ENCODE peak calls at places on chromosome 7, in six cellular contexts. One of them, this sample, is unnamed.

GRCh38 chr7:15862781-15863165 is 176.3 kb upstream of the MEOX2 start:
- DNase-seq in heart right ventricle: no peak
- DNase-seq in pancreas: no peak
- DNase-seq in H9: no peak
- DNase-seq in IMR-90: no peak
- DNase-seq in neural progenitor cell: no peak
- DNase-seq in this sample: no peak

GRCh38 chr7:79352323-79352722 is 101.1 kb downstream of the MAGI2 start:
- DNase-seq in neural progenitor cell: no peak
- DNase-seq in heart right ventricle: no peak
- DNase-seq in pancreas: no peak
- DNase-seq in IMR-90: peak; percentile 58
- DNase-seq in H9: no peak
- DNase-seq in this sample: no peak

GRCh38 chr7:27117687-27118491 is 12.7 kb downstream of the HOXA4 start:
- DNase-seq in IMR-90: peak; percentile 97
- DNase-seq in neural progenitor cell: no peak
- DNase-seq in H9: peak; percentile 59
- DNase-seq in heart right ventricle: no peak
- DNase-seq in pancreas: no peak
- DNase-seq in this sample: no peak

GRCh38 chr7:129664029-129665012 is 52.8 kb downstream of the NRF1 start:
- DNase-seq in heart right ventricle: no peak
- DNase-seq in IMR-90: peak; percentile 83
- DNase-seq in pancreas: no peak
- DNase-seq in H9: no peak
- DNase-seq in neural progenitor cell: peak; percentile 27
- DNase-seq in this sample: no peak

GRCh38 chr7:155885162-155886160 is 73.2 kb upstream of the SHH start:
- DNase-seq in neural progenitor cell: peak; percentile 45
- DNase-seq in H9: no peak
- DNase-seq in IMR-90: peak; percentile 75
- DNase-seq in pancreas: no peak
- DNase-seq in heart right ventricle: peak; percentile 27
- DNase-seq in this sample: no peak

GRCh38 chr7:2109936-2110585 is 122.7 kb downstream of the MAD1L1 start:
- DNase-seq in neural progenitor cell: no peak
- DNase-seq in H9: no peak
- DNase-seq in heart right ventricle: no peak
- DNase-seq in IMR-90: peak; percentile 96
- DNase-seq in pancreas: no peak
- DNase-seq in this sample: no peak

GRCh38 chr7:155380221-155380861 is 77.6 kb upstream of the EN2 start:
- DNase-seq in pancreas: peak; percentile 70
- DNase-seq in heart right ventricle: peak; percentile 53
- DNase-seq in neural progenitor cell: peak; percentile 92
- DNase-seq in IMR-90: peak; percentile 54
- DNase-seq in H9: peak; percentile 79
- DNase-seq in this sample: no peak

GRCh38 chr7:80646088-80646961 is 7.9 kb downstream of the CD36 start:
- DNase-seq in pancreas: no peak
- DNase-seq in neural progenitor cell: no peak
- DNase-seq in IMR-90: no peak
- DNase-seq in H9: no peak
- DNase-seq in heart right ventricle: no peak
- DNase-seq in this sample: no peak

GRCh38 chr7:151179287-151179860 is 7.7 kb downstream of the ASB10 start:
- DNase-seq in neural progenitor cell: no peak
- DNase-seq in H9: peak; percentile 10
- DNase-seq in IMR-90: no peak
- DNase-seq in pancreas: no peak
- DNase-seq in heart right ventricle: no peak
- DNase-seq in this sample: no peak

GRCh38 chr7:23938937-23939552 is 229.0 kb downstream of the STK31 start:
- DNase-seq in IMR-90: peak; percentile 11
- DNase-seq in H9: peak; percentile 72
- DNase-seq in pancreas: peak; percentile 13
- DNase-seq in heart right ventricle: no peak
- DNase-seq in neural progenitor cell: peak; percentile 65
- DNase-seq in this sample: no peak

GRCh38 chr7:102120666-102121065 is 166.0 kb upstream of the SH2B2 start:
- DNase-seq in pancreas: no peak
- DNase-seq in H9: no peak
- DNase-seq in IMR-90: no peak
- DNase-seq in heart right ventricle: no peak
- DNase-seq in neural progenitor cell: no peak
- DNase-seq in this sample: no peak
- H3K27ac ChIP-seq in pancreas: no peak overlapping the region
- H3K27ac ChIP-seq in H9: no peak overlapping the region
- H3K27ac ChIP-seq in IMR-90: no peak overlapping the region
- H3K27ac ChIP-seq in heart right ventricle: no peak overlapping the region
- H3K27ac ChIP-seq in neural progenitor cell: no peak overlapping the region
- H3K27ac ChIP-seq in this sample: no peak overlapping the region

GRCh38 chr7:29413511-29414178 is 150.0 kb upstream of the PRR15 start:
- DNase-seq in neural progenitor cell: no peak
- DNase-seq in IMR-90: no peak
- DNase-seq in H9: no peak
- DNase-seq in pancreas: no peak
- DNase-seq in heart right ventricle: no peak
- DNase-seq in this sample: no peak

GRCh38 chr7:29416906-29417305 is 146.7 kb upstream of the PRR15 start:
- DNase-seq in heart right ventricle: no peak
- DNase-seq in neural progenitor cell: no peak
- DNase-seq in H9: no peak
- DNase-seq in pancreas: no peak
- DNase-seq in IMR-90: no peak
- DNase-seq in this sample: no peak

GRCh38 chr7:29412912-29413311 is 150.7 kb upstream of the PRR15 start:
- DNase-seq in neural progenitor cell: no peak
- DNase-seq in pancreas: no peak
- DNase-seq in IMR-90: no peak
- DNase-seq in H9: no peak
- DNase-seq in heart right ventricle: no peak
- DNase-seq in this sample: no peak

GRCh38 chr7:29414216-29414615 is 149.4 kb upstream of the PRR15 start:
- DNase-seq in heart right ventricle: no peak
- DNase-seq in pancreas: no peak
- DNase-seq in IMR-90: no peak
- DNase-seq in H9: no peak
- DNase-seq in neural progenitor cell: no peak
- DNase-seq in this sample: no peak

GRCh38 chr7:29415215-29415614 is 148.4 kb upstream of the PRR15 start:
- DNase-seq in H9: no peak
- DNase-seq in IMR-90: no peak
- DNase-seq in heart right ventricle: no peak
- DNase-seq in pancreas: no peak
- DNase-seq in neural progenitor cell: no peak
- DNase-seq in this sample: no peak
- H3K27ac ChIP-seq in H9: no peak overlapping the region
- H3K27ac ChIP-seq in IMR-90: no peak overlapping the region
- H3K27ac ChIP-seq in heart right ventricle: no peak overlapping the region
- H3K27ac ChIP-seq in pancreas: no peak overlapping the region
- H3K27ac ChIP-seq in neural progenitor cell: no peak overlapping the region
- H3K27ac ChIP-seq in this sample: no peak overlapping the region

DNA sequence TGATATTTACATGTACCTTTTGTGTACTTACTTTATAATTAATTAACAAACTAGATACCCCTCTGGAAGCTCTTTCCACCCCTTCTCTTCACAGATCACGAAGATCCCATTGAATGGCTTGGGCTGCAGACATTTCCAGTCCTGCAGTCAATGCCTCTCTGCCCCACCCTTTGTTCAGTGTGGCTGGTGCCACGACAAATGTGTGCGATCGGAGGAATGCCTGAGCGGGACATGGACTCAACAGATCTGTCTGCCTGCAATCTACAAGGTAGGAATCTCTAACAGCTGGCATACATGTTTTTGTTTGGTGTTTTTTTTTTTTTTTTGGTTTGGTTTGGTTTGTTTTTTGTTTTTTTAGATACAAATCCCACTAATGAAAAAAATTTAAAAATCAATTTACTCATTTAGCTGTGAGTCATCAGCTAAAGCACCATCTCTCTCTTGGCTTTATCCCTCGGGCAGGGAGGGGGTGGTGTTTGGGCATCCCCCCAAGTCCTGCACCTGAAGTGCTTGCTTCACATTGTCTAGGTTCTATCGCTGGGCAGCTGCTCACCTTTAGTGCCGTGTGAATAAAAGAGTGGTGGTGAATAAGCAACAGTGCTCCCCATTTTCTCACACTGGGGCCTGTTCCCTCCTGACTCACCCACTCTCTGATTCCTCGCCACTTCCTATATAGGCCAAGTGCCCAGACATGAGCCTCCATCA is 68.9 kb downstream of the MET start:
- DNase-seq in neural progenitor cell: no peak
- DNase-seq in heart right ventricle: no peak
- DNase-seq in H9: no peak
- DNase-seq in pancreas: no peak
- DNase-seq in IMR-90: no peak
- DNase-seq in this sample: no peak
- H3K27ac ChIP-seq in neural progenitor cell: no peak overlapping the region
- H3K27ac ChIP-seq in heart right ventricle: no peak overlapping the region
- H3K27ac ChIP-seq in H9: no peak overlapping the region
- H3K27ac ChIP-seq in pancreas: no peak overlapping the region
- H3K27ac ChIP-seq in IMR-90: peak overlapping the region; percentile 25
- H3K27ac ChIP-seq in this sample: no peak overlapping the region

DNA sequence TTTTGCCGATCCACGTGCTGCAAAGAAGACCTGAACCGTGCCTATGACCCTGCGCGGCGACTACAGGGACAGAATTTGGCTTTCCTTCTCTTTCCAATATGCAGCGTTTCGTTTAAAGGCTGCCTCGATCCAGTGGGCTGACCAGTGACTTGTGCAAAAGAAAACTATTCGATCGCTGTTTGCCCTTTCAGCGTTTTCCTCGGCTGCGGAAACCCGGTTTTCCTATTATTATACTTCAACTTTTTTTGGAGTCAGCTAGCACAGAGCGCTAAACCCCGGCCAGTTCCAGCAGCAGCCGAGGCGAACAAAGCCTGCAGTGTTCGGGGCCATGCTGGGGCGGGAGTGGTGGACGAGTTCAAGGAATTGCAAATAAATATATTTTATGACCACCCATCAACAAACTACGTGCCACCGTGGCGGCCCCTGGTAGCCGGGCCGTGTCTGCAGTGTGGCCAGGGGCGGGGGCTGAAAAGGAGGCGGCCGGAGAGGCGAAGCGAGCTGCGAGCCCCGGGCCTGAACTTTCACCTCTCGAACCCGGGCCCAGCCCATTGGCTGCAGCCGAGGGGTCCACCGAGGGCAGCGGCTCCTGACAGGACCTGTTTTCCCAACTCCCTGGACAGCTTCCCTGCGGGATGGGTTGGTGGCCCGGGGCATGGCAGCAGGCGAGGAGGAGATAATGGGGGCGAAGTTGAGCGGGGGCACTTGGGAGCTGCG is 164.3 kb upstream of the PPP1R3A start:
- DNase-seq in pancreas: peak; percentile 8
- DNase-seq in heart right ventricle: no peak
- DNase-seq in neural progenitor cell: peak; percentile 68
- DNase-seq in IMR-90: no peak
- DNase-seq in H9: peak; percentile 60
- DNase-seq in this sample: no peak
- H3K27ac ChIP-seq in pancreas: peak overlapping the region; percentile 97
- H3K27ac ChIP-seq in heart right ventricle: peak overlapping the region; percentile 84
- H3K27ac ChIP-seq in neural progenitor cell: no peak overlapping the region
- H3K27ac ChIP-seq in IMR-90: no peak overlapping the region
- H3K27ac ChIP-seq in H9: no peak overlapping the region
- H3K27ac ChIP-seq in this sample: peak overlapping the region; percentile 93

GRCh38 chr7:5637415-5637814 is 144.0 kb downstream of the RNF216 start:
- DNase-seq in pancreas: no peak
- DNase-seq in heart right ventricle: no peak
- DNase-seq in IMR-90: no peak
- DNase-seq in neural progenitor cell: no peak
- DNase-seq in H9: no peak
- DNase-seq in this sample: no peak
- H3K27ac ChIP-seq in pancreas: peak overlapping the region; percentile 46
- H3K27ac ChIP-seq in heart right ventricle: no peak overlapping the region
- H3K27ac ChIP-seq in IMR-90: peak overlapping the region; percentile 79
- H3K27ac ChIP-seq in neural progenitor cell: peak overlapping the region; percentile 82
- H3K27ac ChIP-seq in H9: no peak overlapping the region
- H3K27ac ChIP-seq in this sample: peak overlapping the region; percentile 77

DNA sequence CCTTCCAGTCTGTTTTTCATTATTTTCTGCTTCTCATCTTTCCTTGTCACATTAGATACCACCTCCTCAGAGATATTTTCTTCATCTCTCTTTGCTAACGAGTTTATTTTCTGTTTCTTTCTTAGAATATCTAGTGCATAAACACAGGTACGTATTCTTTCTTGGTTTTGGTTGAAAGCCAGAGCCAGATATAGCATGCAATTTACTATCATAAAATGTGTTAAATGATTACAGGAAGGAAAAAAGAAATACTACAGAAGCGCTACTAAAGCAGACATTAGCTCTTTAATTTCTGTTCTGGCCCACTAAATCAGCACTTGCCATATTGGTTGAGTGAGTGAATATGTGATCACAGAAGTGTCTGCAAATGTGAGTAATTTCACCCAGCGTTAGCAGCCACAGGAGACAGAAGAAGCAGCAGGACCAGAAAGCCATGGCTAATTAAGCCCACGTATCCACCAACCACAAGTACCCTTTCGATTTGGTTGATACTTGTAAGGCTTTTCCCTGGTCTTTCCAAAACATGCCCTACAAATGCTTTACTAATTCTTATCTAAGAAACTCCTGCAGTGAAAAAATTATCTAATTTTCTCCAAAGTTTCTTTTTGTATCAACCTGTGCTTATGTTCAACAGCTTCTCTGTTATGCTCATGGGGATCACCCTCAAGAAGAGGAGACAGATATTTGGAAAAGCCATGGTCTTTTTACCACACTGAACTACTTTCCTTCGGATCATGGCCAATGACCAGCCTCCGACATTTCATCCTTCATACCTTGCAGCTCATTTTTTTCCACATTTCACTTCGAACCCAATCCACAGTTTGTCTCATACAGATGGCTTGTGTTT is 23.1 kb upstream of the MACC1 start:
- DNase-seq in neural progenitor cell: no peak
- DNase-seq in pancreas: no peak
- DNase-seq in H9: no peak
- DNase-seq in IMR-90: no peak
- DNase-seq in heart right ventricle: no peak
- DNase-seq in this sample: no peak
- H3K27ac ChIP-seq in neural progenitor cell: no peak overlapping the region
- H3K27ac ChIP-seq in pancreas: no peak overlapping the region
- H3K27ac ChIP-seq in H9: no peak overlapping the region
- H3K27ac ChIP-seq in IMR-90: no peak overlapping the region
- H3K27ac ChIP-seq in heart right ventricle: no peak overlapping the region
- H3K27ac ChIP-seq in this sample: no peak overlapping the region